ENCODE peak calls at places on chromosomes 13 and 19, in four cellular contexts. W is Calu3, P is tibial artery, V is HFFc6. F is an unnamed sample.

GRCh38 chr19:47540748-47541147 is 25.9 kb upstream of the NAPA start:
- DNase-seq in P (no peak), V (peak), W (no peak), F (peak)

GRCh38 chr19:34173145-34173956 is 1.0 kb downstream of the LSM14A start:
- DNase-seq in P (peak), W (peak), V (peak), F (no peak)

GRCh38 chr13:45196622-45197021 is 4.2 kb downstream of the KCTD4 start:
- DNase-seq in W (no peak), P (no peak), V (peak), F (no peak)

GRCh38 chr19:56718231-56718630 is 46.7 kb upstream of the ZNF835 start:
- DNase-seq in P (no peak), V (no peak), W (no peak), F (no peak)

GRCh38 chr19:55160128-55160985 is 2.8 kb upstream of the TNNI3 start:
- DNase-seq in P (peak), V (peak), W (peak), F (no peak)

GRCh38 chr19:812049-812816 is 9.5 kb downstream of the PLPPR3 start:
- DNase-seq in V (no peak), W (no peak), P (no peak), F (no peak)

GRCh38 chr19:42079886-42080763 is 4.2 kb downstream of the ZNF574 start:
- DNase-seq in W (no peak), P (no peak), V (no peak), F (no peak)

GRCh38 chr13:110425444-110425780 is 118.3 kb downstream of the COL4A2 start:
- DNase-seq in W (no peak), P (no peak), V (peak), F (no peak)

GRCh38 chr13:45331981-45332830 is 8.8 kb downstream of the TPT1 start:
- DNase-seq in P (no peak), W (peak), V (peak), F (peak)

GRCh38 chr13:40993987-40994386 is 25.1 kb downstream of the ELF1 start:
- DNase-seq in V (no peak), W (peak), P (no peak), F (no peak)
- TF ChIP-seq CTCF in V (no peak), W (no peak), P (no peak), F (no peak)

GRCh38 chr19:8615813-8616596 is 5.5 kb upstream of the ADAMTS10 start:
- DNase-seq in P (peak), W (peak), V (peak), F (no peak)
- TF ChIP-seq CTCF in P (peak), W (peak), V (peak), F (peak)

DNA sequence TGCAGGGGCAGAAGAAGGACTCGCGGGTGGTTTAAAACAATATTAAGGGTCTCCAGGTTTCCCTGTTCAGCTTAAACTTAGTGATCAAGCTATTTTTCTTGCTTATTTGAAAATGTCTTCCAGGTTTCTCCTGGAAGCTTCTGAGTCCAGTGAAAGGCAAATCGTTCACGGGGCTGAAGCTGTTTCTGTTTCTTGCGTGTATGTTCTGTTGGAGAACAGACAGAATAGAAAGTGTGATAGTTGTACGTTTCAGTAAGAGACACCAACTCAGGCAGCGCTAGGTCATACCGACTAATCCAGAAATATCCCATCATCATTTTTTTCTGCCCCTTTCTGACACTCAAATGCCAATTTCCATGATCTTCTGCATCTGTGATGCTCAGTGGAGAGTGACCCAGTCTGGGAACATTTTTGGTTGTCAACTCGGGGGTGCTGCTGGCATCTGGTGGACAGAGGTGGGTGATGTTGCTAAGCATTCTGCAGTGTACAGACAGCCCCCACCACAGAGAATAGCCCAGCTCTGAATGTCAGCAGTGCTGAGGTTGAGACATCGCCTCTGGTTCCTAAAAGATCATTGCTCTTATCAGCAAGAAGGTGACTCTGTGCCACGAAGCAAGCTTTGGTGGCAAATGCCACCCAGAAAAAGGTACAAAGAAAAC is 4.3 kb downstream of the KLF2 start:
- DNase-seq in V (no peak), W (no peak), P (no peak), F (no peak)
- TF ChIP-seq CTCF in V (peak), W (no peak), P (no peak), F (no peak)

DNA sequence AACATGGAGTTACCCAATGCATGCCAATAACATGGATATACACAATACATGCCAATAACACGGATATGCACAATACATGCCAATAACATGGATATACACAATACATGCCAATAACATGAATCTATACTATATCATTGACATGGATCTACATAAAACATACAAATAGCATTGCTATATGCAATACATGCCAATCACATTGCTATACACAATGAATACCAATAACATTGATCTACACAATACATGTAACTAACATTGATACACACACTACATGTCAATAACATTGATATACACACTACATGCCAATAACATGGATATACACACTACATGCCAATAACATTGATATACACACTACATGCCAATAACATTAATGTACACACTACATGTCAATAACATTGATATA is 932 bp upstream of the PIP5K1C start:
- DNase-seq in W (no peak), P (no peak), V (no peak), F (no peak)
- TF ChIP-seq CTCF in W (no peak), P (no peak), V (no peak), F (no peak)

GRCh38 chr19:44592451-44592890 is 20.9 kb upstream of the IGSF23 start:
- DNase-seq in P (no peak), W (peak), V (no peak), F (no peak)

GRCh38 chr19:44588753-44589112 is 24.6 kb upstream of the IGSF23 start:
- DNase-seq in V (no peak), W (no peak), P (no peak), F (no peak)

GRCh38 chr19:44585371-44586141 is 27.8 kb upstream of the IGSF23 start:
- DNase-seq in V (peak), W (no peak), P (no peak), F (no peak)

GRCh38 chr19:44590245-44591059 is 22.9 kb upstream of the IGSF23 start:
- DNase-seq in V (no peak), W (no peak), P (no peak), F (no peak)

DNA sequence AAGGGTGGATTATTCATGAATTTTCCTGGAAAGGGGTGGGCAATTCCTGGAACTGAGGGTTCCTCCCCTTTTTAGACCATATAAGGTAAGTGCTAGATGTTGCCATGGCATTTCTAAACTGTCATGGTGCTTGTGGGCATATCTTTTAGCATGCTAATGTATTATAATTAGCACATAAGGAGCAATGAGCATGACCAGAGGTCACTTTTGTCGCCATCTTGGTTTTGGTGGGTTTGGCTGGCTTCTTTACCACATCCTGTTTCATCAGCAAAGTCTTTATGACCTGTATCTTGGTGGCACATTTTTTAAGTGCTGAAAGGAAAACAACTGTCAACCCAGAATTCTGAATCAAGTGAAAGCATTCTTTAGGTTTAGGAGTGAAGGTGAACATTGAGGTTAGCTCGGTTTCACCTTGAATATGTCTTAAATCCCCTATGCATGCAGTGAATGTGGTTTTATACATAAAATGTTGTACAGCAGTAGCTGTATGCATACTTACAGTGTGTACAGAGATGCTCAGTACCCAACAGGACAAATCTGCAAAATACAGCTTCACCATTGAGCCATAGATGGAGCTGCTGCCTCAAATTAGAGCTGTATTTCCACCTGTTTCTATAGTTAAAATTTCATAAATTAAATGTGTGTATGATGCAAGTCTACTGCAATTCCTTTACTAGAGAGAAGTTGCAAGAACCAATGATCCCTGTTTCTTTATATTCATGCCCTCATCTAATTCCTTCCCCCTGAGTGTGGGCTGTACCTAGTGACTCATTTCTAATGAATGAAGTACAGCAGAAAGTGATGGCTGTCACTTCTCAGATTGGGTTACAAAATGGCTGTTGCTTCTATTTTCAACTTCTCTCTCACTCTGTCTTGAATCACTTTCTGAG is 25.3 kb upstream of the IGSF23 start:
- DNase-seq in P (no peak), W (peak), V (peak), F (peak)
- TF ChIP-seq CTCF in P (no peak), W (peak), V (peak), F (peak)